ENCODE peak calls at places on chromosomes 16 and 17, in nine cellular contexts. C is CD4-positive, CD25-positive, alpha-beta regulatory T cell; E is WERI-Rb-1; Y is left cardiac atrium; X is breast epithelium; F is vagina; O is glutamatergic neuron; T is RPMI8226; J is cardiac fibroblast. Q is an unnamed sample.
A peak's percentile ranks its signal among the peaks of the same experiment; 100 is the strongest.

GRCh38 chr17:80760501-80760900 is 215.9 kb downstream of the RPTOR start:
- DNase-seq in C (no peak), E (no peak), Y (no peak), X (peak; percentile 51), F (no peak), O (no peak), T (no peak), J (no peak), Q (no peak)

GRCh38 chr16:21626659-21627277 is 25.6 kb downstream of the IGSF6 start:
- DNase-seq in C (no peak), E (no peak), Y (no peak), X (no peak), F (no peak), O (no peak), T (no peak), J (peak; percentile 72), Q (no peak)

GRCh38 chr16:30567160-30567990 is 4.1 kb downstream of the ZNF688 start:
- DNase-seq in C (peak; percentile 51), E (no peak), Y (no peak), X (no peak), F (no peak), O (no peak), T (no peak), J (no peak), Q (no peak)

GRCh38 chr17:50589112-50589712 is 28.7 kb downstream of the CACNA1G start:
- DNase-seq in C (no peak), E (no peak), Y (no peak), X (no peak), F (no peak), O (no peak), T (peak; percentile 32), J (peak; percentile 25), Q (no peak)

GRCh38 chr17:4899341-4900230 is at the start of gene C17orf107:
- DNase-seq in C (peak; percentile 91), E (no peak), Y (peak; percentile 90), X (peak; percentile 94), F (no peak), O (peak; percentile 86), T (peak; percentile 67), J (peak; percentile 88), Q (peak; percentile 92)

GRCh38 chr16:79081292-79082066 is 519.1 kb downstream of the MAF start:
- DNase-seq in C (no peak), E (peak; percentile 32), Y (no peak), X (no peak), F (no peak), O (no peak), T (no peak), J (no peak), Q (peak; percentile 15)

GRCh38 chr17:81094224-81094743 is 59.3 kb downstream of the BAIAP2 start:
- DNase-seq in C (no peak), E (no peak), Y (no peak), X (no peak), F (no peak), O (no peak), T (no peak), J (no peak), Q (no peak)

GRCh38 chr16:85812811-85813700 is 13.6 kb downstream of the COX4I1 start:
- DNase-seq in C (no peak), E (no peak), Y (no peak), X (no peak), F (no peak), O (no peak), T (no peak), J (no peak), Q (no peak)

GRCh38 chr17:57925361-57925990 is 29.7 kb downstream of the CUEDC1 start:
- DNase-seq in C (no peak), E (peak; percentile 94), Y (no peak), X (no peak), F (no peak), O (peak; percentile 51), T (no peak), J (no peak), Q (no peak)

GRCh38 chr17:81002409-81003361 is 11.0 kb downstream of the CHMP6 start:
- DNase-seq in C (no peak), E (no peak), Y (peak; percentile 82), X (no peak), F (no peak), O (no peak), T (peak; percentile 71), J (peak; percentile 64), Q (peak; percentile 19)

GRCh38 chr17:82920150-82920549 is 80.3 kb upstream of the ZNF750 start:
- DNase-seq in C (no peak), E (no peak), Y (no peak), X (no peak), F (no peak), O (no peak), T (no peak), J (no peak), Q (no peak)

GRCh38 chr17:82282239-82283207 is 9.0 kb upstream of the CSNK1D start:
- DNase-seq in C (no peak), E (no peak), Y (no peak), X (no peak), F (no peak), O (no peak), T (no peak), J (no peak), Q (no peak)

GRCh38 chr17:77528516-77529327 is 388.0 kb downstream of the SEC14L1 start:
- DNase-seq in C (no peak), E (peak; percentile 94), Y (no peak), X (no peak), F (no peak), O (peak; percentile 81), T (peak; percentile 31), J (no peak), Q (no peak)

GRCh38 chr16:1509307-1510221 is 16.4 kb downstream of the TELO2 start:
- DNase-seq in C (no peak), E (no peak), Y (peak; percentile 64), X (no peak), F (no peak), O (no peak), T (no peak), J (no peak), Q (no peak)

GRCh38 chr17:49352587-49353154 is 9.4 kb downstream of the ZNF652 start:
- DNase-seq in C (no peak), E (no peak), Y (no peak), X (no peak), F (no peak), O (no peak), T (no peak), J (no peak), Q (no peak)

GRCh38 chr17:57557363-57557762 is 187.7 kb downstream of the CCDC182 start:
- DNase-seq in C (no peak), E (no peak), Y (no peak), X (no peak), F (no peak), O (no peak), T (no peak), J (no peak), Q (no peak)

GRCh38 chr17:574061-574460 is 140.6 kb downstream of the VPS53 start:
- DNase-seq in C (no peak), E (no peak), Y (peak; percentile 75), X (no peak), F (no peak), O (no peak), T (no peak), J (peak; percentile 87), Q (no peak)

GRCh38 chr16:19184823-19185509 is 16.9 kb downstream of the SYT17 start:
- DNase-seq in C (no peak), E (no peak), Y (no peak), X (no peak), F (no peak), O (no peak), T (no peak), J (peak; percentile 21), Q (no peak)

GRCh38 chr16:3470723-3471122 is 24.6 kb downstream of the C16orf90 start:
- DNase-seq in C (no peak), E (no peak), Y (no peak), X (no peak), F (no peak), O (no peak), T (no peak), J (no peak), Q (no peak)

GRCh38 chr16:12147681-12148479 is 171.3 kb downstream of the SNX29 start:
- DNase-seq in C (no peak), E (no peak), Y (peak; percentile 33), X (no peak), F (no peak), O (no peak), T (no peak), J (no peak), Q (no peak)

GRCh38 chr16:69503244-69503643 is 62.5 kb upstream of the NFAT5 start:
- DNase-seq in C (no peak), E (no peak), Y (no peak), X (no peak), F (no peak), O (no peak), T (no peak), J (no peak), Q (no peak)

GRCh38 chr17:7436556-7437368 is 1.5 kb downstream of the TMEM102 start:
- DNase-seq in C (peak; percentile 85), E (peak; percentile 81), Y (peak; percentile 83), X (peak; percentile 81), F (no peak), O (peak; percentile 88), T (no peak), J (peak; percentile 81), Q (peak; percentile 58)

GRCh38 chr16:85330694-85331188 is 218.5 kb upstream of the CIBAR2 start:
- DNase-seq in C (peak; percentile 42), E (peak; percentile 57), Y (no peak), X (no peak), F (no peak), O (no peak), T (peak; percentile 62), J (peak; percentile 91), Q (peak; percentile 69)

GRCh38 chr17:72587773-72588511 is 467.1 kb downstream of the SOX9 start:
- DNase-seq in C (no peak), E (no peak), Y (no peak), X (no peak), F (no peak), O (no peak), T (peak; percentile 88), J (peak; percentile 46), Q (no peak)

GRCh38 chr16:69847643-69848042 is 85.5 kb downstream of the WWP2 start:
- DNase-seq in C (no peak), E (no peak), Y (no peak), X (no peak), F (no peak), O (no peak), T (no peak), J (no peak), Q (no peak)

GRCh38 chr17:725746-726145 is 6.7 kb upstream of the TLCD3A start:
- DNase-seq in C (no peak), E (no peak), Y (no peak), X (no peak), F (no peak), O (no peak), T (no peak), J (no peak), Q (no peak)

GRCh38 chr17:82648761-82649474 is 674 bp upstream of the WDR45B start:
- DNase-seq in C (peak; percentile 50), E (peak; percentile 75), Y (peak; percentile 72), X (peak; percentile 53), F (peak; percentile 91), O (peak; percentile 62), T (no peak), J (no peak), Q (peak; percentile 53)

GRCh38 chr17:43468746-43469544 is 14.8 kb upstream of the DHX8 start:
- DNase-seq in C (no peak), E (peak; percentile 31), Y (no peak), X (no peak), F (no peak), O (no peak), T (no peak), J (peak; percentile 51), Q (no peak)

GRCh38 chr17:8588877-8589276 is 41.6 kb downstream of the MYH10 start:
- DNase-seq in C (no peak), E (no peak), Y (no peak), X (no peak), F (no peak), O (no peak), T (no peak), J (no peak), Q (no peak)

GRCh38 chr16:57186630-57187507 is 740 bp downstream of the RSPRY1 start:
- DNase-seq in C (peak; percentile 32), E (peak; percentile 49), Y (no peak), X (no peak), F (peak; percentile 92), O (peak; percentile 26), T (peak; percentile 54), J (no peak), Q (no peak)

GRCh38 chr16:70438983-70439862 is at the start of gene ST3GAL2:
- DNase-seq in C (peak; percentile 92), E (peak; percentile 98), Y (peak; percentile 96), X (peak; percentile 87), F (peak; percentile 94), O (peak; percentile 98), T (peak; percentile 95), J (peak; percentile 97), Q (peak; percentile 92)